ENCODE peak calls at places on chromosomes 12 and 14, in seven cellular contexts. One of them, this sample, is unnamed.

GRCh38 chr14:49992901-49993335 is 100.0 kb downstream of the ARF6 start:
- DNase-seq in brain microvascular endothelial cell: peak; percentile 90
- DNase-seq in fibroblast of lung: peak; percentile 72
- DNase-seq in fibroblast of mammary gland: peak; percentile 90
- DNase-seq in HCT116: no peak
- DNase-seq in CD4-positive, alpha-beta T cell: no peak
- DNase-seq in lower lobe of right lung: no peak
- DNase-seq in this sample: no peak

GRCh38 chr14:93012516-93013367 is 89.8 kb downstream of the CHGA start:
- DNase-seq in brain microvascular endothelial cell: peak; percentile 26
- DNase-seq in fibroblast of lung: no peak
- DNase-seq in fibroblast of mammary gland: peak; percentile 75
- DNase-seq in HCT116: no peak
- DNase-seq in CD4-positive, alpha-beta T cell: no peak
- DNase-seq in lower lobe of right lung: no peak
- DNase-seq in this sample: no peak

GRCh38 chr14:95475540-95476240 is 40.8 kb downstream of the SYNE3 start:
- DNase-seq in brain microvascular endothelial cell: no peak
- DNase-seq in fibroblast of lung: no peak
- DNase-seq in fibroblast of mammary gland: no peak
- DNase-seq in HCT116: no peak
- DNase-seq in CD4-positive, alpha-beta T cell: no peak
- DNase-seq in lower lobe of right lung: no peak
- DNase-seq in this sample: no peak

GRCh38 chr12:30755395-30755762 is 628 bp upstream of the CAPRIN2 start:
- DNase-seq in brain microvascular endothelial cell: no peak
- DNase-seq in fibroblast of lung: no peak
- DNase-seq in fibroblast of mammary gland: no peak
- DNase-seq in HCT116: no peak
- DNase-seq in CD4-positive, alpha-beta T cell: no peak
- DNase-seq in lower lobe of right lung: no peak
- DNase-seq in this sample: no peak

GRCh38 chr12:20477691-20478090 is 109.4 kb downstream of the PDE3A start:
- DNase-seq in brain microvascular endothelial cell: no peak
- DNase-seq in fibroblast of lung: peak; percentile 56
- DNase-seq in fibroblast of mammary gland: no peak
- DNase-seq in HCT116: no peak
- DNase-seq in CD4-positive, alpha-beta T cell: no peak
- DNase-seq in lower lobe of right lung: no peak
- DNase-seq in this sample: no peak

GRCh38 chr12:93440043-93440835 is 1.5 kb downstream of the UBE2N start:
- DNase-seq in brain microvascular endothelial cell: no peak
- DNase-seq in fibroblast of lung: peak; percentile 24
- DNase-seq in fibroblast of mammary gland: peak; percentile 63
- DNase-seq in HCT116: no peak
- DNase-seq in CD4-positive, alpha-beta T cell: no peak
- DNase-seq in lower lobe of right lung: no peak
- DNase-seq in this sample: no peak

GRCh38 chr12:30691122-30691879 is 4.4 kb downstream of the IPO8 start:
- DNase-seq in brain microvascular endothelial cell: peak; percentile 71
- DNase-seq in fibroblast of lung: peak; percentile 79
- DNase-seq in fibroblast of mammary gland: peak; percentile 90
- DNase-seq in HCT116: no peak
- DNase-seq in CD4-positive, alpha-beta T cell: no peak
- DNase-seq in lower lobe of right lung: no peak
- DNase-seq in this sample: no peak

GRCh38 chr12:32106517-32107366 is at the start of gene BICD1:
- DNase-seq in brain microvascular endothelial cell: peak; percentile 73
- DNase-seq in fibroblast of lung: peak; percentile 87
- DNase-seq in fibroblast of mammary gland: peak; percentile 78
- DNase-seq in HCT116: peak; percentile 56
- DNase-seq in CD4-positive, alpha-beta T cell: peak; percentile 54
- DNase-seq in lower lobe of right lung: peak; percentile 85
- DNase-seq in this sample: peak; percentile 93

GRCh38 chr14:93976477-93977057 is at the start of gene ASB2:
- DNase-seq in brain microvascular endothelial cell: no peak
- DNase-seq in fibroblast of lung: peak; percentile 11
- DNase-seq in fibroblast of mammary gland: no peak
- DNase-seq in HCT116: no peak
- DNase-seq in CD4-positive, alpha-beta T cell: no peak
- DNase-seq in lower lobe of right lung: no peak
- DNase-seq in this sample: no peak

GRCh38 chr12:22238211-22238610 is 96.3 kb downstream of the ST8SIA1 start:
- DNase-seq in brain microvascular endothelial cell: no peak
- DNase-seq in fibroblast of lung: no peak
- DNase-seq in fibroblast of mammary gland: no peak
- DNase-seq in HCT116: no peak
- DNase-seq in CD4-positive, alpha-beta T cell: no peak
- DNase-seq in lower lobe of right lung: no peak
- DNase-seq in this sample: no peak

GRCh38 chr14:100072783-100073346 is 7.6 kb downstream of the EVL start:
- DNase-seq in brain microvascular endothelial cell: no peak
- DNase-seq in fibroblast of lung: no peak
- DNase-seq in fibroblast of mammary gland: no peak
- DNase-seq in HCT116: peak; percentile 13
- DNase-seq in CD4-positive, alpha-beta T cell: peak; percentile 59
- DNase-seq in lower lobe of right lung: peak; percentile 86
- DNase-seq in this sample: no peak

GRCh38 chr12:1350934-1351240 is 243.5 kb downstream of the FBXL14 start:
- DNase-seq in brain microvascular endothelial cell: no peak
- DNase-seq in fibroblast of lung: no peak
- DNase-seq in fibroblast of mammary gland: peak; percentile 31
- DNase-seq in HCT116: no peak
- DNase-seq in CD4-positive, alpha-beta T cell: no peak
- DNase-seq in lower lobe of right lung: no peak
- DNase-seq in this sample: no peak

GRCh38 chr12:3833670-3834310 is 39.4 kb downstream of the PARP11 start:
- DNase-seq in brain microvascular endothelial cell: no peak
- DNase-seq in fibroblast of lung: no peak
- DNase-seq in fibroblast of mammary gland: no peak
- DNase-seq in HCT116: no peak
- DNase-seq in CD4-positive, alpha-beta T cell: no peak
- DNase-seq in lower lobe of right lung: no peak
- DNase-seq in this sample: no peak

GRCh38 chr12:121787063-121787774 is 6.3 kb downstream of the RHOF start:
- DNase-seq in brain microvascular endothelial cell: no peak
- DNase-seq in fibroblast of lung: no peak
- DNase-seq in fibroblast of mammary gland: no peak
- DNase-seq in HCT116: no peak
- DNase-seq in CD4-positive, alpha-beta T cell: peak; percentile 49
- DNase-seq in lower lobe of right lung: no peak
- DNase-seq in this sample: no peak

GRCh38 chr12:91695964-91696363 is 449.7 kb downstream of the BTG1 start:
- DNase-seq in brain microvascular endothelial cell: no peak
- DNase-seq in fibroblast of lung: no peak
- DNase-seq in fibroblast of mammary gland: no peak
- DNase-seq in HCT116: no peak
- DNase-seq in CD4-positive, alpha-beta T cell: no peak
- DNase-seq in lower lobe of right lung: no peak
- DNase-seq in this sample: no peak
- TF ChIP-seq CTCF in brain microvascular endothelial cell: peak; percentile 25
- TF ChIP-seq CTCF in fibroblast of lung: no peak
- TF ChIP-seq CTCF in fibroblast of mammary gland: no peak
- TF ChIP-seq CTCF in HCT116: peak; percentile 16
- TF ChIP-seq CTCF in CD4-positive, alpha-beta T cell: no peak
- TF ChIP-seq CTCF in lower lobe of right lung: no peak
- TF ChIP-seq CTCF in this sample: peak; percentile 19

GRCh38 chr12:51253276-51253675 is 14.7 kb downstream of the DAZAP2 start:
- DNase-seq in brain microvascular endothelial cell: no peak
- DNase-seq in fibroblast of lung: no peak
- DNase-seq in fibroblast of mammary gland: no peak
- DNase-seq in HCT116: no peak
- DNase-seq in CD4-positive, alpha-beta T cell: no peak
- DNase-seq in lower lobe of right lung: no peak
- DNase-seq in this sample: no peak
- TF ChIP-seq CTCF in brain microvascular endothelial cell: no peak
- TF ChIP-seq CTCF in fibroblast of lung: no peak
- TF ChIP-seq CTCF in fibroblast of mammary gland: no peak
- TF ChIP-seq CTCF in HCT116: no peak
- TF ChIP-seq CTCF in CD4-positive, alpha-beta T cell: no peak
- TF ChIP-seq CTCF in lower lobe of right lung: no peak
- TF ChIP-seq CTCF in this sample: no peak

DNA sequence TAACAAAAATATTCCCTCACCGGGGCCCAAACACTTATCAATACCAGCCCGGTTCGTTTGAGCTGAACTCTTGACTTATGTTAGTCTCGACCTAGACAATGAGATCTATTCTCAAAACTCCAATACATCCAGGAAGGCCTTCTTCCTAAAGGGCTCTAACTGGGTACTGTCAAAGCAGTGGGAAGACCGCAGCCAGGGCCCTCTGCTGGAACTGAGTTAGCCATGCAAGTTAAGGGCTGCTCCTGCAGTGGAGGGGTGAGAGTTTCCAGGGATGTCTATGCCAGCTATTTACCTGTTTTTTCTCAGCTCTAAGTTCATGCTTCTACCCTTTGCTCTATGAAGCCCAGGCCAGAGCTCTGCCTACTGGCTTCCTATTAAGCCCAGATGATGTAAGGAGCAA is 348.8 kb downstream of the GXYLT1 start:
- DNase-seq in brain microvascular endothelial cell: no peak
- DNase-seq in fibroblast of lung: no peak
- DNase-seq in fibroblast of mammary gland: no peak
- DNase-seq in HCT116: peak; percentile 4
- DNase-seq in CD4-positive, alpha-beta T cell: no peak
- DNase-seq in lower lobe of right lung: no peak
- DNase-seq in this sample: no peak
- TF ChIP-seq CTCF in brain microvascular endothelial cell: no peak
- TF ChIP-seq CTCF in fibroblast of lung: no peak
- TF ChIP-seq CTCF in fibroblast of mammary gland: no peak
- TF ChIP-seq CTCF in HCT116: peak; percentile 39
- TF ChIP-seq CTCF in CD4-positive, alpha-beta T cell: no peak
- TF ChIP-seq CTCF in lower lobe of right lung: no peak
- TF ChIP-seq CTCF in this sample: peak; percentile 15

GRCh38 chr14:106378191-106378590 is 851.8 kb downstream of the TMEM121 start:
- DNase-seq in brain microvascular endothelial cell: no peak
- DNase-seq in fibroblast of lung: no peak
- DNase-seq in fibroblast of mammary gland: no peak
- DNase-seq in HCT116: no peak
- DNase-seq in CD4-positive, alpha-beta T cell: no peak
- DNase-seq in lower lobe of right lung: no peak
- DNase-seq in this sample: no peak
- TF ChIP-seq CTCF in brain microvascular endothelial cell: no peak
- TF ChIP-seq CTCF in fibroblast of lung: no peak
- TF ChIP-seq CTCF in fibroblast of mammary gland: no peak
- TF ChIP-seq CTCF in HCT116: peak; percentile 2
- TF ChIP-seq CTCF in CD4-positive, alpha-beta T cell: peak; percentile 63
- TF ChIP-seq CTCF in lower lobe of right lung: peak; percentile 31
- TF ChIP-seq CTCF in this sample: no peak

GRCh38 chr12:107917912-107918800 is 143.7 kb downstream of the ASCL4 start:
- DNase-seq in brain microvascular endothelial cell: peak; percentile 10
- DNase-seq in fibroblast of lung: peak; percentile 5
- DNase-seq in fibroblast of mammary gland: peak; percentile 24
- DNase-seq in HCT116: peak; percentile 32
- DNase-seq in CD4-positive, alpha-beta T cell: no peak
- DNase-seq in lower lobe of right lung: no peak
- DNase-seq in this sample: no peak
- TF ChIP-seq CTCF in brain microvascular endothelial cell: peak; percentile 80
- TF ChIP-seq CTCF in fibroblast of lung: peak; percentile 50
- TF ChIP-seq CTCF in fibroblast of mammary gland: peak; percentile 58
- TF ChIP-seq CTCF in HCT116: peak; percentile 77
- TF ChIP-seq CTCF in CD4-positive, alpha-beta T cell: no peak
- TF ChIP-seq CTCF in lower lobe of right lung: peak; percentile 39
- TF ChIP-seq CTCF in this sample: peak; percentile 78

GRCh38 chr12:26126340-26127284 is 1.8 kb upstream of the BHLHE41 start:
- DNase-seq in brain microvascular endothelial cell: peak; percentile 68
- DNase-seq in fibroblast of lung: peak; percentile 76
- DNase-seq in fibroblast of mammary gland: peak; percentile 79
- DNase-seq in HCT116: no peak
- DNase-seq in CD4-positive, alpha-beta T cell: no peak
- DNase-seq in lower lobe of right lung: peak; percentile 89
- DNase-seq in this sample: peak; percentile 94
- TF ChIP-seq CTCF in brain microvascular endothelial cell: no peak
- TF ChIP-seq CTCF in fibroblast of lung: no peak
- TF ChIP-seq CTCF in fibroblast of mammary gland: no peak
- TF ChIP-seq CTCF in HCT116: no peak
- TF ChIP-seq CTCF in CD4-positive, alpha-beta T cell: no peak
- TF ChIP-seq CTCF in lower lobe of right lung: no peak
- TF ChIP-seq CTCF in this sample: peak; percentile 45

This sample was measured in chondrocyte.